ENCODE peak calls at places on chromosomes 5 and 9, in seven cellular contexts. V is cardiac fibroblast, R is adrenal gland, Q is gastrocnemius medialis, O is lower lobe of right lung, Y is brain microvascular endothelial cell, Z is transverse colon. E is an unnamed sample.

GRCh38 chr9:16727452-16728127 is 142.9 kb downstream of the BNC2 start:
- DNase-seq in Z (no peak), R (no peak), V (peak), Y (no peak), Q (no peak), O (no peak), E (peak)

GRCh38 chr5:96141749-96142148 is 180.1 kb upstream of the ELL2 start:
- DNase-seq in Z (no peak), Y (no peak), O (no peak), Q (no peak), R (no peak), V (peak), E (peak)

GRCh38 chr5:180640765-180641565 is 8.4 kb downstream of the FLT4 start:
- DNase-seq in Z (no peak), Y (no peak), R (no peak), O (no peak), Q (no peak), V (no peak), E (no peak)

GRCh38 chr5:15008476-15008875 is 136.9 kb upstream of the ANKH start:
- DNase-seq in V (peak), Z (peak), Q (peak), O (peak), Y (peak), R (peak), E (peak)

GRCh38 chr9:108671794-108672193 is 184.0 kb downstream of the ACTL7B start:
- DNase-seq in V (no peak), Y (no peak), R (no peak), O (no peak), Z (no peak), Q (no peak), E (peak)

GRCh38 chr5:113213551-113213971 is 221.2 kb downstream of the TSSK1B start:
- DNase-seq in O (no peak), R (no peak), V (no peak), Z (no peak), Q (no peak), Y (no peak), E (no peak)

GRCh38 chr5:126948453-126948852 is 81.9 kb downstream of the MARCHF3 start:
- DNase-seq in Z (no peak), R (no peak), Y (no peak), V (no peak), O (no peak), Q (no peak), E (no peak)

GRCh38 chr5:35920890-35921289 is 17.5 kb downstream of the CAPSL start:
- DNase-seq in Q (no peak), V (peak), R (no peak), Z (no peak), Y (no peak), O (no peak), E (no peak)

GRCh38 chr9:135256568-135257354 is 169.3 kb downstream of the OLFM1 start:
- DNase-seq in Y (no peak), R (no peak), V (no peak), Q (no peak), O (peak), Z (no peak), E (no peak)

GRCh38 chr9:127919253-127919815 is 2.5 kb upstream of the ST6GALNAC4 start:
- DNase-seq in R (peak), Q (peak), V (peak), O (peak), Y (peak), Z (peak), E (peak)

GRCh38 chr5:168734657-168735344 is 155.6 kb upstream of the PANK3 start:
- DNase-seq in Q (peak), R (no peak), Y (peak), O (no peak), V (peak), Z (no peak), E (peak)

GRCh38 chr5:123157797-123158528 is 68.9 kb downstream of the PRDM6 start:
- DNase-seq in Y (peak), V (peak), Q (no peak), R (no peak), Z (no peak), O (no peak), E (peak)
- TF ChIP-seq CTCF in Y (peak), V (no peak), Q (no peak), R (no peak), Z (no peak), O (peak), E (peak)

GRCh38 chr9:130432796-130433167 is 12.0 kb upstream of the ASS1 start:
- DNase-seq in Q (no peak), R (no peak), V (no peak), O (no peak), Y (no peak), Z (no peak), E (no peak)
- H3K4me3 ChIP-seq in Q (no peak), R (no peak), V (no peak), O (peak), Y (peak), Z (peak), E (no peak)

GRCh38 chr5:172646716-172647285 is 5.7 kb downstream of the NEURL1B start:
- DNase-seq in R (no peak), O (no peak), Y (peak), V (peak), Z (peak), Q (no peak), E (no peak)
- TF ChIP-seq CTCF in R (peak), O (peak), Y (peak), V (peak), Z (peak), Q (no peak), E (no peak)

GRCh38 chr9:15206949-15207696 is 99.9 kb downstream of the TTC39B start:
- DNase-seq in R (no peak), Q (no peak), Y (no peak), O (no peak), Z (no peak), V (peak), E (no peak)

GRCh38 chr9:15205632-15206243 is 101.3 kb downstream of the TTC39B start:
- DNase-seq in Y (peak), V (peak), Z (no peak), Q (no peak), R (no peak), O (no peak), E (peak)

GRCh38 chr9:15213249-15213648 is 93.8 kb downstream of the TTC39B start:
- DNase-seq in R (no peak), O (no peak), V (no peak), Y (no peak), Z (no peak), Q (no peak), E (no peak)

GRCh38 chr9:15211994-15212501 is 95.0 kb downstream of the TTC39B start:
- DNase-seq in R (no peak), Z (no peak), Q (no peak), Y (peak), O (no peak), V (peak), E (peak)

GRCh38 chr9:15211160-15211993 is 95.6 kb downstream of the TTC39B start:
- DNase-seq in V (peak), O (no peak), R (peak), Z (peak), Q (peak), Y (peak), E (peak)
- H3K4me3 ChIP-seq in V (no peak), O (no peak), R (no peak), Z (no peak), Q (no peak), Y (no peak), E (no peak)

GRCh38 chr9:129343119-129343696 is 165.1 kb upstream of the IER5L start:
- DNase-seq in V (no peak), Z (no peak), Q (no peak), O (no peak), R (no peak), Y (no peak), E (no peak)
- TF ChIP-seq CTCF in V (no peak), Z (no peak), Q (no peak), O (no peak), R (no peak), Y (no peak), E (no peak)

GRCh38 chr9:81682177-81682576 is 7.2 kb downstream of the TLE1 start:
- DNase-seq in V (no peak), Q (no peak), R (no peak), O (no peak), Z (no peak), Y (no peak), E (no peak)
- H3K4me3 ChIP-seq in V (no peak), Q (peak), R (no peak), O (no peak), Z (no peak), Y (no peak), E (no peak)

DNA sequence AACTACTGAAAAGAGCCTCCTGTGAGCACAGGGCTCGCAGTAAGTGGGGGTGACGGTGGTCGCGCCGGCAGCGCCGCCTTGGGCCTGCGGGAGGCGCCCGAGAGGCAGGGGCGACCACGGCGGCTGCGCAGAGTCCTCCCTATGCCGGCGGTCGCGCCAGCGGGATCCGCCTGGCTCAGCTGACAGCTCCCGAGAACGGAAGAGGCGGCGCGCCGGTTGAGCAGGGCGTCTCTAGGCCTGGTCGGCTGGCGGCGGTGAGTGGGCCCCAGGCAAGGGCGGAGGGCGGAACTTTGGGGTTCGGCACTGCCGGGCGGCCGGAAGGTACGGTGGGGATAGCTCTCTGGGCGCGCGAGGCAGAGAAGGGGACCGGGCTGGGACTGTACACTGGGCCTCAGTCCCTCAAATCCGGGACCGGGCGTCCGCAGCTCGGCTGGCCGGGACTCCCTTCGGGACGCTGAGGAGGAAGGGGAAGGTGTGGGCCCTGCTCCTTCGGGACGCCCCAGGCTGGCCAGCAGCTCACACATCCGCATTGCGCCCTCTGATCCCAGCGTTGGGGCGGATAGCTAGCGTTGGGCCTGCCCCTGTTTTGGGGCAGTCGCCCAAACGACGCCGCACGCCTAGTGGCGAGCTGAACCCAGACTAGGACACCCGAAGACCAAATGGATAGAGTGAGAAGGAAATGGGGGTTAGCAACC is at the start of gene RNF14:
- DNase-seq in Z (peak), Q (peak), V (peak), R (peak), Y (peak), O (peak), E (peak)
- TF ChIP-seq CTCF in Z (peak), Q (peak), V (peak), R (peak), Y (peak), O (peak), E (peak)

GRCh38 chr5:149175346-149176113 is 34.2 kb downstream of the ABLIM3 start:
- DNase-seq in O (peak), Z (no peak), R (no peak), Q (peak), Y (no peak), V (no peak), E (peak)
- H3K4me3 ChIP-seq in O (no peak), Z (no peak), R (no peak), Q (no peak), Y (no peak), V (no peak), E (no peak)

DNA sequence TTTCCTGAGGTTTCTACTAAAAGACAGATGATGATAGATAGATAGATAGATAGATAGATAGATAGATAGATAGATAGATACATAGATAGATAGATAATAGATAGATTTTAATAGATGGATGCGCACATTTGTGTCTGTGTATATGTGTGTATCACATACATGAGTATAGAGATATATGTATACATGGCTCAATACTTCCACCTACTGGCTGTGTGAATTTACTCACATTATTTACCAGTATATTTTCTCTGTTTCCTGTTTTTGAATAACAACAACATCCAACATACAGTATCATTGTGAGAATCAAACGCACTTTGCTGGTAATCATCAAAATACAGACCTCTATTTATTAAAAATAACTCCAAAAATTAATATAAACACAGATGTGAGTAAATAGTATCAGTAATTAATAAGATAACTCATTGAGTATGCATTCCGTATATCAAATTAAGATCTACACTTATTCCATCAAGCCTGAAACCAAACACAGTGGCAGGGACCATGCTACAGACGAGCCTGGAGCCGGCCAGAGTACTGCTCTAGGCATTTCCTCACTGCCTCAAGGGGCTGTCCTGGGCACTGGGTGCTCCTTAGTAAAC is 338.0 kb downstream of the SEMA5A start:
- DNase-seq in O (no peak), Z (no peak), Q (no peak), R (no peak), Y (no peak), V (peak), E (peak)
- TF ChIP-seq CTCF in O (peak), Z (peak), Q (no peak), R (peak), Y (no peak), V (peak), E (peak)